ENCODE peak calls at places on chromosomes 7 and 10, in ten cellular contexts. O is CD4-positive, alpha-beta memory T cell; B is iPS DF 6.9; H is psoas muscle; D is IMR-90; J is Caco-2; X is A549; U is gastrocnemius medialis; C is mucosa of descending colon; W is K562. F is an unnamed sample. For H3K4me1, the result is how much of the 10 kb centered on the place peaks cover.

GRCh38 chr7:78953090-78953489 is 500.4 kb downstream of the MAGI2 start:
- DNase-seq in U (no peak), W (no peak), H (no peak), X (no peak), C (no peak), B (no peak), J (no peak), O (no peak), D (peak), F (no peak)

GRCh38 chr7:98881561-98882315 is 3.4 kb downstream of the TRRAP start:
- DNase-seq in D (no peak), H (no peak), O (no peak), C (no peak), X (no peak), J (no peak), W (no peak), B (no peak), U (no peak), F (no peak)

GRCh38 chr10:132187421-132188138 is 832 bp downstream of the DPYSL4 start:
- DNase-seq in U (no peak), X (no peak), H (no peak), O (no peak), W (no peak), B (no peak), C (no peak), J (no peak), D (no peak), F (no peak)

GRCh38 chr7:76133839-76134238 is 67.9 kb upstream of the SRRM3 start:
- DNase-seq in C (no peak), X (no peak), D (no peak), U (no peak), J (no peak), W (no peak), O (no peak), B (no peak), H (no peak), F (no peak)

GRCh38 chr7:44286618-44287487 is 38.5 kb downstream of the CAMK2B start:
- DNase-seq in O (no peak), X (no peak), J (peak), U (peak), C (no peak), B (no peak), D (no peak), H (peak), W (no peak), F (no peak)

GRCh38 chr7:38748056-38748610 is 117.0 kb upstream of the AMPH start:
- DNase-seq in B (no peak), O (no peak), D (peak), J (no peak), C (no peak), X (peak), H (no peak), U (no peak), W (no peak), F (no peak)

GRCh38 chr10:73865459-73866442 is 8.6 kb downstream of the CAMK2G start:
- DNase-seq in W (no peak), B (no peak), O (peak), J (no peak), X (no peak), D (no peak), U (no peak), H (no peak), C (peak), F (peak)

GRCh38 chr10:89342219-89342966 is 14.6 kb downstream of the IFIT3 start:
- DNase-seq in O (no peak), H (peak), U (no peak), J (no peak), C (no peak), W (peak), X (peak), B (no peak), D (peak), F (no peak)

GRCh38 chr7:2539031-2540028 is 16.0 kb downstream of the BRAT1 start:
- DNase-seq in D (no peak), B (no peak), W (no peak), X (no peak), U (no peak), C (no peak), J (no peak), H (no peak), O (no peak), F (peak)

GRCh38 chr7:35716038-35716803 is 21.3 kb upstream of the HERPUD2 start:
- DNase-seq in U (peak), B (no peak), O (no peak), W (no peak), H (no peak), D (peak), C (peak), X (no peak), J (no peak), F (no peak)

GRCh38 chr7:94183289-94183749 is 179.2 kb upstream of the BET1 start:
- DNase-seq in W (no peak), O (no peak), C (no peak), J (peak), D (peak), X (peak), H (peak), U (no peak), B (no peak), F (no peak)

GRCh38 chr7:155377837-155378579 is 79.9 kb upstream of the EN2 start:
- DNase-seq in C (peak), X (no peak), H (peak), B (no peak), W (no peak), D (peak), O (no peak), J (no peak), U (no peak), F (no peak)

GRCh38 chr7:17947606-17948005 is 7.3 kb upstream of the SNX13 start:
- DNase-seq in H (no peak), O (no peak), W (no peak), D (no peak), C (no peak), X (no peak), B (no peak), U (no peak), J (no peak), F (no peak)

GRCh38 chr7:44466300-44467216 is 23.9 kb downstream of the NUDCD3 start:
- DNase-seq in D (peak), C (no peak), J (no peak), B (no peak), X (no peak), U (no peak), H (no peak), O (no peak), W (no peak), F (no peak)

GRCh38 chr7:157537056-157537455 is 200.3 kb downstream of the DNAJB6 start:
- DNase-seq in X (no peak), W (no peak), C (no peak), D (no peak), B (no peak), U (no peak), O (no peak), J (no peak), H (no peak), F (no peak)

GRCh38 chr10:109957092-109957797 is 33.9 kb upstream of the XPNPEP1 start:
- DNase-seq in B (no peak), O (no peak), W (no peak), X (no peak), U (no peak), D (no peak), H (no peak), J (no peak), C (no peak), F (no peak)

GRCh38 chr7:44489955-44490350 is 505 bp downstream of the NUDCD3 start:
- DNase-seq in U (no peak), X (no peak), O (peak), B (no peak), D (peak), J (no peak), W (peak), H (no peak), C (peak), F (peak)

GRCh38 chr7:155209920-155210319 is 87.8 kb upstream of the INSIG1 start:
- DNase-seq in X (no peak), B (no peak), U (no peak), J (no peak), O (no peak), D (no peak), W (no peak), C (no peak), H (no peak), F (no peak)

GRCh38 chr7:112448376-112448775 is 1.9 kb upstream of the IFRD1 start:
- DNase-seq in W (no peak), B (no peak), D (no peak), O (no peak), X (no peak), H (no peak), C (peak), U (no peak), J (no peak), F (no peak)

GRCh38 chr7:112006071-112006470 is 200.1 kb downstream of the DOCK4 start:
- DNase-seq in C (no peak), X (no peak), O (no peak), W (no peak), J (no peak), H (no peak), U (no peak), D (no peak), B (no peak), F (no peak)

GRCh38 chr10:2037966-2038493 is 300.7 kb upstream of the ADARB2 start:
- DNase-seq in X (no peak), J (no peak), C (no peak), O (no peak), W (no peak), H (no peak), D (no peak), U (no peak), B (no peak), F (no peak)

GRCh38 chr7:55066479-55066878 is 47.7 kb downstream of the EGFR start:
- DNase-seq in B (no peak), O (no peak), J (peak), D (no peak), H (no peak), U (no peak), C (no peak), X (peak), W (no peak), F (no peak)

GRCh38 chr7:22584179-22584578 is 84.2 kb upstream of the STEAP1B start:
- DNase-seq in H (no peak), U (no peak), O (no peak), D (no peak), C (no peak), J (no peak), W (no peak), B (no peak), X (no peak), F (no peak)

GRCh38 chr7:132643302-132643701 is 67.0 kb upstream of the PLXNA4 start:
- DNase-seq in C (no peak), O (no peak), W (no peak), H (no peak), B (no peak), J (no peak), X (no peak), D (no peak), U (no peak), F (no peak)

GRCh38 chr7:375491-375821 is 85.5 kb downstream of the FOXL3 start:
- DNase-seq in C (no peak), D (no peak), U (no peak), X (no peak), J (no peak), B (no peak), O (no peak), W (no peak), H (no peak), F (no peak)

GRCh38 chr7:95933618-95934017 is 161.3 kb downstream of the DYNC1I1 start:
- DNase-seq in D (no peak), O (no peak), H (no peak), U (no peak), C (no peak), X (no peak), W (no peak), B (no peak), J (no peak), F (no peak)

GRCh38 chr7:28410628-28411578 is 1.4 kb upstream of the CREB5 start:
- DNase-seq in C (peak), O (no peak), J (peak), B (no peak), X (peak), D (peak), W (no peak), U (peak), H (peak), F (no peak)

GRCh38 chr10:110843796-110844616 is 27.7 kb upstream of the PDCD4 start:
- DNase-seq in C (peak), D (no peak), B (no peak), X (no peak), J (no peak), U (no peak), H (no peak), O (no peak), W (no peak), F (no peak)

GRCh38 chr10:106438386-106438785 is 726.1 kb downstream of the SORCS1 start:
- DNase-seq in U (no peak), C (no peak), X (no peak), H (no peak), B (no peak), W (no peak), O (no peak), D (no peak), J (no peak), F (no peak)

GRCh38 chr7:84502222-84502621 is 307.6 kb upstream of the SEMA3A start:
- DNase-seq in O (no peak), U (no peak), X (no peak), B (no peak), J (no peak), W (no peak), C (no peak), H (no peak), D (no peak), F (no peak)

GRCh38 chr10:99788598-99789259 is 6.3 kb downstream of the ABCC2 start:
- DNase-seq in U (peak), H (peak), C (peak), J (no peak), O (no peak), B (no peak), W (no peak), X (no peak), D (peak), F (no peak)

GRCh38 chr10:44862917-44863316 is 48.2 kb upstream of the TMEM72 start:
- DNase-seq in H (no peak), O (no peak), D (no peak), B (no peak), U (no peak), J (no peak), W (no peak), X (no peak), C (no peak), F (no peak)

GRCh38 chr10:87862644-87863101 is 660 bp downstream of the KLLN start:
- DNase-seq in U (no peak), B (no peak), C (no peak), H (no peak), W (peak), J (no peak), O (no peak), D (peak), X (no peak), F (no peak)

GRCh38 chr10:71891437-71891836 is 40.4 kb upstream of the PSAP start:
- DNase-seq in C (no peak), W (no peak), B (no peak), X (no peak), U (no peak), J (no peak), H (no peak), D (no peak), O (no peak), F (no peak)

GRCh38 chr10:71889388-71889987 is 38.4 kb upstream of the PSAP start:
- DNase-seq in J (no peak), U (no peak), D (no peak), O (no peak), H (no peak), C (no peak), W (no peak), X (no peak), B (no peak), F (no peak)

GRCh38 chr10:71888248-71888622 is 37.2 kb upstream of the PSAP start:
- DNase-seq in J (no peak), H (no peak), W (no peak), U (no peak), C (no peak), D (no peak), B (no peak), O (no peak), X (no peak), F (no peak)

GRCh38 chr10:71887767-71888166 is 36.7 kb upstream of the PSAP start:
- DNase-seq in D (no peak), C (no peak), O (no peak), H (no peak), U (no peak), J (no peak), W (no peak), B (no peak), X (no peak), F (no peak)

DNA sequence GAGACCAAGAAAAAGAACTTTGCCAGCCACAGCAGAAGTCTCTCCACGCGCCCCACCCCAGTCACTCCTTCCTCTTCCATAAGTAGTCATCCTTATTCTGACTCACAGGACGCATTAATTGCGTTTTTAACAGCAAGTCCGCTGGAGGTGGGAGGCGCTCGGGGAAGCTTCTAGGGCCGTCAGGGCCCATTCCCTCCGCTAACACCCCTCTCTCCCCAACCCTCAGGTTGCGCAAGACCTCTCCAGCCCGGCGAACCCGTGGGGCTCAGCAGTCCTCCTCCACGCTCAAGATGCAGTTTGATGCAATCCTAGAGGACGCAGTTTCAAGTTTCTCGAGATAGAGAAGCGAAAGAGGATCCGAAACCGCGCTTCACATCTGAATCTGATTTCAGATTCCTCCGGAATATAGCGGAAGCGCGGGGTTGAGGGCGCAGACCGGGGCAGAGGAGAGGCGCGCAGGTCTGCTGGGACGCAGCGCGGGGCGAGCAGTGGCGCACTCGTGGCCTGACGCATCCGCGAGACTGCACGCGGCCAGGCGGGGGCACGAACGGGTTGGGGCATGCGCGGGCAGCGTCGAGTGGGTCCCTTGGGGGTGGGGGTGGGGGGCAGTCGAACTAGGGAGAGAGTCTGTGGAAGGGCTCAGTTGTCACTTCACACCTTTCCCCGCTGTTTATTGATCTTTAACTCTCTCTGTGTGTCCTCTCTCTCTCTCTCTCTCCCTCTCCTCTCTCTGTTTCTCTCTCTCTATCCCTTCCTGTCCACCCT is 37.8 kb upstream of the PSAP start:
- DNase-seq in X (peak), J (peak), O (peak), H (peak), W (peak), U (peak), B (no peak), C (peak), D (peak), F (peak)
- H3K4me1 ChIP-seq in X (under half), J (under half), O (under half), H (under half), W (under half), U (under half), B (under half), C (under half), D (under half), F (under half)

DNA sequence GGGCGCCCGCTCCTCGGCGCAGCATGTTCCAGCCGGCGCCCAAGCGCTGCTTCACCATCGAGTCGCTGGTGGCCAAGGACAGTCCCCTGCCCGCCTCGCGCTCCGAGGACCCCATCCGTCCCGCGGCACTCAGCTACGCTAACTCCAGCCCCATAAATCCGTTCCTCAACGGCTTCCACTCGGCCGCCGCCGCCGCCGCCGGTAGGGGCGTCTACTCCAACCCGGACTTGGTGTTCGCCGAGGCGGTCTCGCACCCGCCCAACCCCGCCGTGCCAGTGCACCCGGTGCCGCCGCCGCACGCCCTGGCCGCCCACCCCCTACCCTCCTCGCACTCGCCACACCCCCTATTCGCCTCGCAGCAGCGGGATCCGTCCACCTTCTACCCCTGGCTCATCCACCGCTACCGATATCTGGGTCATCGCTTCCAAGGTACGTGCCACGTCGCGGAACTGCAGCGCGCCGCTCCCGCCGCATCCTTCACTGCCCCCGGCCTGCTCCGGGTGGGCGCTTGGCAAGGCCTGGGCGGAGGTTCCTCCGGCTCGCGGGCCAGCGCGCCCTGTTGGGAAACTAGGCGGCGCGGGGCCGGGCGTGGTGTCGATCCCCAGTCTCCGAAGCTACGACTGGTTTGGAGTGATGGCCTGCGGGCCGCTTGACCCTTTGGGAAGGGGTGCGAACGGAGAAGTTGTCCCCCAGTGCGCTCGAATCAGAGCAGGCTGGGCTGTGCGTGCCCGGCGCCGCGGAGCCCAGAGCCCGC is 876 bp downstream of the EMX2 start:
- DNase-seq in W (no peak), D (no peak), U (no peak), H (no peak), C (no peak), B (no peak), O (no peak), X (no peak), J (no peak), F (no peak)
- H3K4me3 ChIP-seq in W (no peak), D (no peak), U (peak), H (peak), C (no peak), B (peak), O (no peak), X (peak), J (peak), F (no peak)

DNA sequence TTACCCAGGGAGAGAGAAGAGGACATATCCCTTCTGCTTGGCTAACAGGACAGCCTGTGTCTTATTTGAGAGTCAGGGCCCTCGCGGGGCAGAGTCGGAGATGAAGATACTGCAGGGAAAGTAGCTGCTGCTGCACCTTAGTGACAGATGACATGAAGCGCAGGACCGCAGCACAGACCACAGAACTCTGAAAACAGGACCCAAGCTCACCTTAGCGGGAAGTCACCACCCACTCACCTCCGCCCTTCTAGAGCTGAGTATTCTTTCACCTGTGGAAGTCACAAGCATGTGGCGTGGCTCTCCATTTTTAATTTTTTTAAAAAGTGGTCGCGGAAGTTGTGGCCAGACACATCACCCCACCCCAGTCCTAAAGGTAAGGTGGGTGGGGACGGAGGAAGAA is 191.4 kb downstream of the FAM107B start:
- DNase-seq in X (no peak), W (no peak), D (no peak), B (no peak), C (peak), J (no peak), O (peak), H (no peak), U (no peak), F (peak)
- H3K4me1 ChIP-seq in X (half or more), W (under half), D (under half), B (under half), C (under half), J (half or more), O (half or more), H (under half), U (under half), F (half or more)

GRCh38 chr10:127737563-127738511 is 852 bp downstream of the FOXI2 start:
- DNase-seq in H (no peak), B (no peak), X (no peak), O (no peak), W (no peak), D (no peak), J (no peak), U (no peak), C (no peak), F (no peak)
- H3K4me3 ChIP-seq in H (no peak), B (peak), X (no peak), O (no peak), W (no peak), D (no peak), J (no peak), U (no peak), C (no peak), F (no peak)

GRCh38 chr10:58976254-58976653 is 200.2 kb upstream of the PHYHIPL start:
- DNase-seq in U (no peak), J (no peak), C (no peak), X (no peak), O (no peak), B (no peak), W (no peak), D (no peak), H (no peak), F (no peak)
- H3K4me1 ChIP-seq in U (under half), J (under half), C (under half), X (under half), O (under half), B (under half), W (under half), D (under half), H (under half), F (under half)

GRCh38 chr10:26439436-26440090 is 1.4 kb downstream of the APBB1IP start:
- DNase-seq in B (no peak), U (no peak), H (no peak), W (no peak), J (no peak), X (no peak), O (no peak), C (no peak), D (no peak), F (no peak)
- H3K4me3 ChIP-seq in B (no peak), U (peak), H (peak), W (no peak), J (no peak), X (peak), O (peak), C (no peak), D (no peak), F (peak)

F was measured in CD8-positive, alpha-beta T cell.